ENCODE peak calls at places on chromosome 15, in six cellular contexts. P, F, M, N, Y and J are unnamed samples.

GRCh38 chr15:76169013-76169412 is 109.2 kb downstream of the TMEM266 start:
- DNase-seq in P (no peak), M (no peak), Y (no peak), N (no peak), F (no peak), J (no peak)

GRCh38 chr15:82823049-82823448 is 13.6 kb downstream of the WHAMM start:
- DNase-seq in Y (no peak), F (no peak), M (no peak), N (no peak), P (no peak), J (no peak)

GRCh38 chr15:66165856-66166255 is 87.7 kb downstream of the MEGF11 start:
- DNase-seq in F (no peak), Y (no peak), N (peak), M (no peak), P (no peak), J (no peak)

GRCh38 chr15:66698318-66698961 is 3.6 kb upstream of the SMAD6 start:
- DNase-seq in F (no peak), N (peak), M (no peak), P (peak), Y (no peak), J (no peak)

GRCh38 chr15:47414207-47414606 is 303.1 kb upstream of the SEMA6D start:
- DNase-seq in M (no peak), F (no peak), Y (no peak), P (no peak), N (no peak), J (no peak)

GRCh38 chr15:79243723-79244122 is 38.8 kb upstream of the ANKRD34C start:
- DNase-seq in Y (no peak), P (no peak), N (no peak), M (no peak), F (no peak), J (no peak)

GRCh38 chr15:70329179-70329578 is 231.5 kb upstream of the TLE3 start:
- DNase-seq in Y (no peak), P (no peak), M (no peak), F (no peak), N (no peak), J (no peak)

GRCh38 chr15:25465835-25466234 is 27.0 kb upstream of the UBE3A start:
- DNase-seq in F (no peak), M (no peak), N (no peak), P (no peak), Y (no peak), J (no peak)

GRCh38 chr15:61750271-61751084 is 309.8 kb downstream of the VPS13C start:
- DNase-seq in M (peak), Y (no peak), P (peak), N (no peak), F (no peak), J (peak)

GRCh38 chr15:31768055-31768454 is 262.3 kb upstream of the CHRNA7 start:
- DNase-seq in F (no peak), P (no peak), Y (no peak), N (no peak), M (no peak), J (no peak)

GRCh38 chr15:71444866-71445590 is 329.8 kb downstream of the THSD4 start:
- DNase-seq in F (no peak), M (peak), P (peak), Y (no peak), N (no peak), J (no peak)

GRCh38 chr15:47711654-47712053 is 5.7 kb upstream of the SEMA6D start:
- DNase-seq in M (peak), F (no peak), Y (no peak), P (peak), N (peak), J (no peak)

GRCh38 chr15:34810455-34811146 is 15.3 kb upstream of the ACTC1 start:
- DNase-seq in P (peak), Y (no peak), M (peak), F (peak), N (no peak), J (no peak)

GRCh38 chr15:76337047-76337738 is 620 bp downstream of the ISL2 start:
- DNase-seq in Y (no peak), N (no peak), F (no peak), P (peak), M (no peak), J (no peak)

GRCh38 chr15:90594297-90594696 is 64.6 kb downstream of the CRTC3 start:
- DNase-seq in N (peak), P (peak), M (peak), F (no peak), Y (peak), J (no peak)

GRCh38 chr15:40844543-40844981 is 714 bp downstream of the SPINT1 start:
- DNase-seq in M (no peak), P (peak), Y (peak), N (no peak), F (no peak), J (no peak)

GRCh38 chr15:58543664-58544335 is 112.0 kb downstream of the LIPC start:
- DNase-seq in M (no peak), Y (no peak), N (no peak), P (no peak), F (no peak), J (no peak)

GRCh38 chr15:50968353-50968752 is 59.9 kb downstream of the AP4E1 start:
- DNase-seq in M (no peak), F (no peak), P (peak), N (no peak), Y (no peak), J (no peak)

GRCh38 chr15:39587910-39588530 is 7.1 kb downstream of the THBS1 start:
- DNase-seq in F (peak), Y (no peak), M (no peak), N (no peak), P (no peak), J (no peak)

GRCh38 chr15:74983725-74984231 is 11.6 kb upstream of the SCAMP5 start:
- DNase-seq in F (no peak), P (peak), Y (peak), M (peak), N (no peak), J (no peak)

GRCh38 chr15:61640751-61641150 is 411.6 kb upstream of the RORA start:
- DNase-seq in P (no peak), F (no peak), M (no peak), Y (no peak), N (no peak), J (no peak)

GRCh38 chr15:52113708-52114107 is 1.1 kb upstream of the BCL2L10 start:
- DNase-seq in M (no peak), Y (no peak), P (no peak), F (no peak), N (no peak), J (no peak)

GRCh38 chr15:77689821-77690220 is 57.1 kb upstream of the LINGO1 start:
- DNase-seq in Y (no peak), M (no peak), P (no peak), F (no peak), N (no peak), J (no peak)

GRCh38 chr15:95298729-95299128 is 1031.8 kb upstream of the NR2F2 start:
- DNase-seq in N (no peak), M (no peak), P (no peak), F (no peak), Y (no peak), J (no peak)

GRCh38 chr15:80512729-80513670 is 108.8 kb downstream of the ARNT2 start:
- DNase-seq in P (peak), N (peak), F (no peak), M (peak), Y (no peak), J (no peak)

GRCh38 chr15:77083381-77084160 is 12.7 kb upstream of the TSPAN3 start:
- DNase-seq in F (no peak), N (peak), Y (peak), M (peak), P (no peak), J (peak)

GRCh38 chr15:52136471-52136993 is 24.0 kb upstream of the BCL2L10 start:
- DNase-seq in F (no peak), N (no peak), P (no peak), Y (no peak), M (no peak), J (no peak)

GRCh38 chr15:46713045-46713444 is 1004.3 kb upstream of the SEMA6D start:
- DNase-seq in M (no peak), F (no peak), Y (no peak), N (no peak), P (no peak), J (no peak)

GRCh38 chr15:43522247-43522646 is 4.8 kb downstream of the MAP1A start:
- DNase-seq in M (no peak), N (no peak), P (no peak), Y (no peak), F (no peak), J (no peak)

GRCh38 chr15:84604804-84605203 is 4.0 kb downstream of the ZSCAN2 start:
- DNase-seq in F (no peak), P (no peak), N (no peak), Y (no peak), M (no peak), J (no peak)

GRCh38 chr15:86236721-86237121 is 157.1 kb downstream of the AGBL1 start:
- DNase-seq in M (no peak), N (no peak), Y (no peak), P (no peak), F (no peak), J (no peak)